ENCODE peak calls at places on chromosomes 2 and 18, in eight cellular contexts. Z, W, C, G, H, T, Q and L are unnamed samples.

GRCh38 chr18:45715212-45715780 is 8.7 kb upstream of the SLC14A1 start:
- DNase-seq in Z (no peak), Q (no peak), T (no peak), C (no peak), W (no peak), H (no peak), G (no peak), L (no peak)

GRCh38 chr18:9619545-9619944 is 5.2 kb upstream of the PPP4R1 start:
- DNase-seq in C (no peak), H (peak), G (no peak), T (no peak), W (no peak), Q (no peak), Z (no peak), L (no peak)

GRCh38 chr2:221097568-221097915 is 474.6 kb downstream of the EPHA4 start:
- DNase-seq in W (no peak), G (no peak), C (no peak), Z (no peak), Q (no peak), T (no peak), H (peak), L (no peak)

GRCh38 chr2:27284989-27285388 is 2.8 kb downstream of the TRIM54 start:
- DNase-seq in G (no peak), Z (no peak), H (no peak), W (no peak), T (no peak), C (no peak), Q (no peak), L (no peak)

GRCh38 chr18:58080516-58080915 is 36.5 kb downstream of the NEDD4L start:
- DNase-seq in H (no peak), Z (no peak), W (no peak), T (no peak), G (no peak), C (peak), Q (no peak), L (no peak)

GRCh38 chr2:64652231-64653173 is 1.2 kb downstream of the SERTAD2 start:
- DNase-seq in Q (no peak), Z (no peak), G (no peak), W (no peak), H (peak), C (peak), T (no peak), L (peak)

GRCh38 chr2:164841719-164842623 is at the start of gene COBLL1:
- DNase-seq in Z (peak), T (peak), Q (peak), G (no peak), C (peak), W (peak), H (peak), L (peak)

GRCh38 chr18:74356959-74357358 is 41.3 kb downstream of the C18orf63 start:
- DNase-seq in G (no peak), Q (no peak), C (no peak), W (no peak), T (no peak), H (no peak), Z (no peak), L (no peak)

GRCh38 chr2:190318931-190319556 is 582 bp downstream of the HIBCH start:
- DNase-seq in C (no peak), G (no peak), Q (no peak), Z (peak), T (no peak), H (peak), W (no peak), L (no peak)

GRCh38 chr18:55053976-55054375 is 94.7 kb upstream of the CCDC68 start:
- DNase-seq in T (no peak), C (no peak), Q (no peak), G (no peak), W (no peak), Z (no peak), H (no peak), L (no peak)

GRCh38 chr2:187774551-187775071 is 220.4 kb upstream of the TFPI start:
- DNase-seq in T (no peak), H (peak), W (no peak), G (no peak), C (no peak), Z (no peak), Q (no peak), L (no peak)